ENCODE peak calls at places on chromosomes 3 and 15, in nine cellular contexts. One of them, this sample, is unnamed.

GRCh38 chr3:144499346-144499745 is 527.7 kb downstream of the DIPK2A start:
- DNase-seq in dorsolateral prefrontal cortex: no peak
- DNase-seq in left cardiac atrium: no peak
- DNase-seq in activated CD8-positive, alpha-beta memory T cell treated with anti-CD3 and anti-CD28 coated beads for 1 hour: no peak
- DNase-seq in thyroid gland: no peak
- DNase-seq in mammary epithelial cell: no peak
- DNase-seq in stomach: no peak
- DNase-seq in omental fat pad: no peak
- DNase-seq in NB4: no peak
- DNase-seq in this sample: no peak

GRCh38 chr3:45599424-45599886 is 4.9 kb downstream of the LIMD1 start:
- DNase-seq in mammary epithelial cell: no peak
- DNase-seq in left cardiac atrium: no peak
- DNase-seq in thyroid gland: peak
- DNase-seq in NB4: no peak
- DNase-seq in dorsolateral prefrontal cortex: no peak
- DNase-seq in omental fat pad: no peak
- DNase-seq in activated CD8-positive, alpha-beta memory T cell treated with anti-CD3 and anti-CD28 coated beads for 1 hour: no peak
- DNase-seq in stomach: peak
- DNase-seq in this sample: no peak

GRCh38 chr3:145939431-145939830 is 221.6 kb downstream of the PLOD2 start:
- DNase-seq in thyroid gland: no peak
- DNase-seq in dorsolateral prefrontal cortex: no peak
- DNase-seq in NB4: no peak
- DNase-seq in omental fat pad: no peak
- DNase-seq in activated CD8-positive, alpha-beta memory T cell treated with anti-CD3 and anti-CD28 coated beads for 1 hour: no peak
- DNase-seq in mammary epithelial cell: no peak
- DNase-seq in left cardiac atrium: no peak
- DNase-seq in stomach: peak
- DNase-seq in this sample: no peak

GRCh38 chr15:85785887-85786777 is 8.6 kb downstream of the KLHL25 start:
- DNase-seq in omental fat pad: no peak
- DNase-seq in dorsolateral prefrontal cortex: no peak
- DNase-seq in thyroid gland: peak
- DNase-seq in activated CD8-positive, alpha-beta memory T cell treated with anti-CD3 and anti-CD28 coated beads for 1 hour: no peak
- DNase-seq in mammary epithelial cell: peak
- DNase-seq in NB4: peak
- DNase-seq in stomach: no peak
- DNase-seq in left cardiac atrium: peak
- DNase-seq in this sample: no peak

GRCh38 chr3:11077466-11077865 is 76.8 kb upstream of the HRH1 start:
- DNase-seq in omental fat pad: no peak
- DNase-seq in left cardiac atrium: no peak
- DNase-seq in NB4: peak
- DNase-seq in stomach: no peak
- DNase-seq in dorsolateral prefrontal cortex: no peak
- DNase-seq in thyroid gland: no peak
- DNase-seq in activated CD8-positive, alpha-beta memory T cell treated with anti-CD3 and anti-CD28 coated beads for 1 hour: no peak
- DNase-seq in mammary epithelial cell: peak
- DNase-seq in this sample: no peak

GRCh38 chr15:63221346-63221745 is 31.9 kb downstream of the RAB8B start:
- DNase-seq in activated CD8-positive, alpha-beta memory T cell treated with anti-CD3 and anti-CD28 coated beads for 1 hour: no peak
- DNase-seq in thyroid gland: peak
- DNase-seq in omental fat pad: no peak
- DNase-seq in dorsolateral prefrontal cortex: no peak
- DNase-seq in left cardiac atrium: peak
- DNase-seq in mammary epithelial cell: no peak
- DNase-seq in stomach: no peak
- DNase-seq in NB4: no peak
- DNase-seq in this sample: no peak

GRCh38 chr15:39051931-39052705 is 487.5 kb upstream of the RASGRP1 start:
- DNase-seq in thyroid gland: no peak
- DNase-seq in mammary epithelial cell: no peak
- DNase-seq in omental fat pad: no peak
- DNase-seq in stomach: no peak
- DNase-seq in dorsolateral prefrontal cortex: no peak
- DNase-seq in activated CD8-positive, alpha-beta memory T cell treated with anti-CD3 and anti-CD28 coated beads for 1 hour: no peak
- DNase-seq in left cardiac atrium: no peak
- DNase-seq in NB4: no peak
- DNase-seq in this sample: no peak

GRCh38 chr15:27670481-27670880 is 428.6 kb downstream of the OCA2 start:
- DNase-seq in stomach: no peak
- DNase-seq in NB4: no peak
- DNase-seq in mammary epithelial cell: no peak
- DNase-seq in thyroid gland: no peak
- DNase-seq in activated CD8-positive, alpha-beta memory T cell treated with anti-CD3 and anti-CD28 coated beads for 1 hour: no peak
- DNase-seq in omental fat pad: no peak
- DNase-seq in dorsolateral prefrontal cortex: no peak
- DNase-seq in left cardiac atrium: no peak
- DNase-seq in this sample: no peak

GRCh38 chr3:28916713-28917499 is 364.0 kb upstream of the RBMS3 start:
- DNase-seq in stomach: peak
- DNase-seq in thyroid gland: peak
- DNase-seq in activated CD8-positive, alpha-beta memory T cell treated with anti-CD3 and anti-CD28 coated beads for 1 hour: no peak
- DNase-seq in omental fat pad: no peak
- DNase-seq in left cardiac atrium: peak
- DNase-seq in NB4: peak
- DNase-seq in mammary epithelial cell: peak
- DNase-seq in dorsolateral prefrontal cortex: no peak
- DNase-seq in this sample: peak

GRCh38 chr3:186042521-186043202 is 66.2 kb downstream of the ETV5 start:
- DNase-seq in dorsolateral prefrontal cortex: no peak
- DNase-seq in omental fat pad: no peak
- DNase-seq in NB4: no peak
- DNase-seq in thyroid gland: no peak
- DNase-seq in left cardiac atrium: no peak
- DNase-seq in stomach: no peak
- DNase-seq in activated CD8-positive, alpha-beta memory T cell treated with anti-CD3 and anti-CD28 coated beads for 1 hour: no peak
- DNase-seq in mammary epithelial cell: no peak
- DNase-seq in this sample: no peak

GRCh38 chr15:85941186-85941855 is 138.3 kb upstream of the AGBL1 start:
- DNase-seq in omental fat pad: no peak
- DNase-seq in thyroid gland: no peak
- DNase-seq in stomach: no peak
- DNase-seq in mammary epithelial cell: peak
- DNase-seq in activated CD8-positive, alpha-beta memory T cell treated with anti-CD3 and anti-CD28 coated beads for 1 hour: no peak
- DNase-seq in dorsolateral prefrontal cortex: no peak
- DNase-seq in left cardiac atrium: no peak
- DNase-seq in NB4: no peak
- DNase-seq in this sample: no peak

GRCh38 chr3:46966811-46967210 is 9.7 kb downstream of the CCDC12 start:
- DNase-seq in thyroid gland: no peak
- DNase-seq in left cardiac atrium: no peak
- DNase-seq in stomach: no peak
- DNase-seq in dorsolateral prefrontal cortex: no peak
- DNase-seq in NB4: no peak
- DNase-seq in activated CD8-positive, alpha-beta memory T cell treated with anti-CD3 and anti-CD28 coated beads for 1 hour: no peak
- DNase-seq in omental fat pad: no peak
- DNase-seq in mammary epithelial cell: no peak
- DNase-seq in this sample: no peak

GRCh38 chr3:14175383-14176037 is 2.9 kb downstream of the XPC start:
- DNase-seq in thyroid gland: no peak
- DNase-seq in stomach: no peak
- DNase-seq in dorsolateral prefrontal cortex: no peak
- DNase-seq in NB4: peak
- DNase-seq in activated CD8-positive, alpha-beta memory T cell treated with anti-CD3 and anti-CD28 coated beads for 1 hour: peak
- DNase-seq in mammary epithelial cell: peak
- DNase-seq in left cardiac atrium: no peak
- DNase-seq in omental fat pad: no peak
- DNase-seq in this sample: no peak

GRCh38 chr3:61247191-61247590 is 4.1 kb downstream of the FHIT start:
- DNase-seq in activated CD8-positive, alpha-beta memory T cell treated with anti-CD3 and anti-CD28 coated beads for 1 hour: no peak
- DNase-seq in stomach: no peak
- DNase-seq in thyroid gland: no peak
- DNase-seq in dorsolateral prefrontal cortex: no peak
- DNase-seq in mammary epithelial cell: no peak
- DNase-seq in NB4: no peak
- DNase-seq in left cardiac atrium: no peak
- DNase-seq in omental fat pad: no peak
- DNase-seq in this sample: no peak

GRCh38 chr15:88800026-88800425 is 3.2 kb upstream of the ACAN start:
- DNase-seq in left cardiac atrium: no peak
- DNase-seq in omental fat pad: no peak
- DNase-seq in activated CD8-positive, alpha-beta memory T cell treated with anti-CD3 and anti-CD28 coated beads for 1 hour: no peak
- DNase-seq in NB4: no peak
- DNase-seq in thyroid gland: no peak
- DNase-seq in dorsolateral prefrontal cortex: no peak
- DNase-seq in stomach: no peak
- DNase-seq in mammary epithelial cell: peak
- DNase-seq in this sample: no peak

GRCh38 chr3:134426660-134427181 is 52.5 kb upstream of the AMOTL2 start:
- DNase-seq in left cardiac atrium: no peak
- DNase-seq in NB4: no peak
- DNase-seq in thyroid gland: no peak
- DNase-seq in activated CD8-positive, alpha-beta memory T cell treated with anti-CD3 and anti-CD28 coated beads for 1 hour: no peak
- DNase-seq in omental fat pad: no peak
- DNase-seq in stomach: no peak
- DNase-seq in mammary epithelial cell: peak
- DNase-seq in dorsolateral prefrontal cortex: no peak
- DNase-seq in this sample: no peak

This sample was measured in amygdala.